ENCODE peak calls at places on chromosomes 13 and 19, in six cellular contexts. O is fibroblast of lung, T is lower leg skin, N is pancreas, E is coronary artery, Z is sigmoid colon. V is an unnamed sample.

GRCh38 chr13:42392180-42392579 is 120.2 kb downstream of the AKAP11 start:
- DNase-seq in O (no peak), T (no peak), N (no peak), E (no peak), Z (no peak), V (no peak)

GRCh38 chr19:6766357-6767080 is 716 bp downstream of the SH2D3A start:
- DNase-seq in O (no peak), T (no peak), N (no peak), E (no peak), Z (no peak), V (no peak)

GRCh38 chr13:20182231-20182846 is 10.4 kb downstream of the GJB2 start:
- DNase-seq in O (peak; percentile 83), T (no peak), N (peak; percentile 52), E (peak; percentile 65), Z (no peak), V (peak; percentile 72)

GRCh38 chr13:113862766-113863510 is 938 bp downstream of the GAS6 start:
- DNase-seq in O (no peak), T (no peak), N (peak; percentile 49), E (peak; percentile 77), Z (no peak), V (peak; percentile 32)

GRCh38 chr13:105804561-105805190 is 730.8 kb downstream of the EFNB2 start:
- DNase-seq in O (peak; percentile 77), T (no peak), N (no peak), E (no peak), Z (no peak), V (peak; percentile 83)

GRCh38 chr19:7610491-7611240 is 15.0 kb downstream of the CAMSAP3 start:
- DNase-seq in O (no peak), T (no peak), N (no peak), E (no peak), Z (no peak), V (no peak)

GRCh38 chr13:71979616-71980015 is 112.6 kb upstream of the DACH1 start:
- DNase-seq in O (peak; percentile 16), T (no peak), N (no peak), E (no peak), Z (no peak), V (peak; percentile 5)

GRCh38 chr19:29849234-29849633 is 37.4 kb downstream of the CCNE1 start:
- DNase-seq in O (no peak), T (no peak), N (no peak), E (no peak), Z (peak; percentile 9), V (no peak)

GRCh38 chr19:31548941-31549340 is 199.7 kb upstream of the TSHZ3 start:
- DNase-seq in O (peak; percentile 54), T (no peak), N (peak; percentile 19), E (no peak), Z (peak; percentile 27), V (peak; percentile 19)

GRCh38 chr13:79528356-79528755 is 47.4 kb downstream of the NDFIP2 start:
- DNase-seq in O (no peak), T (no peak), N (no peak), E (no peak), Z (no peak), V (no peak)

GRCh38 chr19:12495002-12495802 is 10.6 kb upstream of the ZNF709 start:
- DNase-seq in O (peak; percentile 75), T (peak; percentile 95), N (peak; percentile 96), E (peak; percentile 97), Z (peak; percentile 97), V (peak; percentile 78)
- TF ChIP-seq CTCF in O (no peak), T (no peak), N (no peak), E (no peak), Z (no peak), V (peak; percentile 37)

DNA sequence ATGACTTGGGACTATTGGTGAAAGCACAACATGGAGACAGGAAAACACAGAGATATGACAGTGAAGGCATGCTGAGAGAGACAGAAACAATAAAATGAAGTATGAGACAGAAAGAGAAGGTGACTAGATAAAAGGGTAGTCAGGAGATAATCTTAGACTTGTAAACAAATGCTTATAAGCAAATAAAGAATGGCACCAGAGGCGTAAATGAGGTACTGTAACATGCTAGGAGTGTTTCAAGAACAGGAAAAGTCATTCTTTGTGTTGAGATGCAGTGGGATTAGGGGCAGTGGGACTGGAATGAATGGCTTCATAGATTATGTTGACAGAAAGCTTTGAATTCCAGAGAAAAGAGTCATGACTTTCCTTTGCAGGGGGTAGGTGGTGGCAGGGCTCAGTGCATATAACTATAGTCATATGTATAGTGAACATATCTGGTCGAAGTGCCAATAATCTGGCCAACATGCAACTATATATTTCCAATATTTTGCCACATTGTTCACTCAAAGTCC is 393.1 kb downstream of the ITGBL1 start:
- DNase-seq in O (no peak), T (no peak), N (no peak), E (no peak), Z (no peak), V (peak; percentile 16)
- H3K4me3 ChIP-seq in O (no peak overlapping the region), T (no peak overlapping the region), N (no peak overlapping the region), E (no peak overlapping the region), Z (no peak overlapping the region), V (no peak overlapping the region)

DNA sequence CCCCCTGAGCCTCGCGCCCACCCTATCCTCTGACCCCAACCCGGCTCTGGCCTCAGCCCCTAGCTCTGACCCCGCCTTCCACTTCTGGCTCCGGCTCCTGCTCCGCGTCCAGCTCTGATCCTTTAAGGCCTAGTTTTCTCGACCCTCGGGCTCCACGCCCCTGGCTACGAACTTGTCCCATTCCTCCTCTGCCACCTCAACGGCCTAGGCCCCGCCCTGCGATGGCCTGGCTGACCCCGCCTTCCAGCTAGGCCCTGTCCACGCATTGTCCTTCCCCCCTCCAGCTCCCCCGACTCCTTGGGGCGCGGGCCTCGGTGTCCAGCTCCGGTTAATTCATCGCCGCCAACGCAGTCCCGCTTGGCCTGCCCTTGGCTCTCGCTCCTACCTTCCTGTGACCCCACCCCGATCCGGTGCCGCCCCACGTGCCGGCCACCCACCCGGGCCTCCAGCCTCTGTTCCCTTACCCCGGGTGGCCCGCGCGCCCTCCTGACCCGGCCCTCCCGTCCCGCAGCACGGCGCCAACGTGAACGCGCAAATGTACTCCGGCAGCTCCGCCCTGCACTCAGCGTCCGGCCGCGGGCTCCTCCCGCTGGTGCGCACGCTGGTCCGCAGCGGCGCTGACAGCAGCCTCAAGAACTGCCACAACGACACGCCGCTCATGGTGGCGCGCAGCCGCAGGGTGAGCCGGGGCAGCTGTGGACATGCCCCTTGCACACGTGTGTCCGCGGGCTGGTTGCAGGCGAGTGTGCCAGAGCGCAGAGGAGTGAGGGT is 9.4 kb downstream of the BCL3 start:
- DNase-seq in O (peak; percentile 76), T (no peak), N (peak; percentile 72), E (peak; percentile 88), Z (peak; percentile 90), V (peak; percentile 66)
- TF ChIP-seq CTCF in O (no peak), T (no peak), N (no peak), E (no peak), Z (no peak), V (peak; percentile 21)

DNA sequence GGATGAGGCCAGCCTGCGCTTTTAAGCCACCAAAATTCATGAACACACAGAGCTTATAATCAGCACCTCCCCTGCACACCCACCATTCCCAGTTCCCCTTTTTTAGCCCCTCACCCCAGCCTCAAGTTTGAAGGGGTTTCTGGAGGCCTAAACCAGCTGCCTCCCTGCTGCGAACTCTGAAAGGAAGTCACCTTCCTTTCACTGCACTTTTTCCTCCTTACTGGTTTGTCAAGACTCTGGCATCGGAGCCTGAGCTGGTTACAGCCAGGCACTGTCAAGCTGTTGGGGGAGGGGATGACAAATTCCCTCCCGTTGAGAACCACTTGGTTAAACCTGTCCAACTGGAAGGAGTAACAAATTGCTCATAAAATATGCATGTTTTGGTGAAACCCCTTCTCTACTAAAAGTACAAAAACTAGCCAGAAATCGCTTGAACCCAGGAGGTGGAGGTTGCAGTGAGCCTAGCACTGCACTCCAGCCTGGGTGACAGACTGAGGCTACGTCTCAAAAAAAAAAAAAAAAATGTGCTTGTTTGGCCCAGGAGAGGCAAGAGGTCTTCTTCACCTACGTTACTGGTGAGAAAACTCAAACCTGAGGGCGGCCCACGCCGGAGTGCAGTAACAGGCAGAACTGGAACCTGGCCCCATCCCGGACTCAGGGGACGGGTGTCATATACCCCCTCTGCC is 671 bp upstream of the ADAT3 start:
- DNase-seq in O (no peak), T (peak; percentile 80), N (peak; percentile 73), E (no peak), Z (no peak), V (no peak)
- H3K4me3 ChIP-seq in O (peak overlapping the region; percentile 17), T (no peak overlapping the region), N (peak overlapping the region; percentile 59), E (peak overlapping the region; percentile 90), Z (no peak overlapping the region), V (peak overlapping the region; percentile 12)

DNA sequence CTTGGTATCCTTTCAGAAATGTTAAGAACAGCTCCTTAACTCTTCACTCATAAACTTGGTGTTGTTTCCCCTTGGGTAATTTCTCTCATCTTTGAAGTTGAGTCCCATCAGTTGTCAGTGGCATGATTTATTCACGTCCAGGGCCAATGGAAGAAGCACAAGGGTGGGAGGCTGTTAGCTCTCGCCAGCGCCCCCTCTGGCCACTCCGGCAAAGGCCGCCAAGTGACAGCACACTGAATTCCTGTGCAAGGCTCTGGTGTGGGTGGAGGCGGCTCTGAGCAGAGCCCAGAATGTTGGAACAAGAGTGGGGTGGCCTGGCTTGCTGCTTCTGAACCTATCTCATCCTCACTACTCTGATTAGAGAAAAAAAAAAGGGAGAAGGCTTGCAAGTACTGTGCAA is 13.1 kb upstream of the MEDAG start:
- DNase-seq in O (peak; percentile 45), T (peak; percentile 65), N (no peak), E (peak; percentile 76), Z (no peak), V (no peak)
- TF ChIP-seq CTCF in O (peak; percentile 48), T (no peak), N (no peak), E (no peak), Z (no peak), V (peak; percentile 63)

DNA sequence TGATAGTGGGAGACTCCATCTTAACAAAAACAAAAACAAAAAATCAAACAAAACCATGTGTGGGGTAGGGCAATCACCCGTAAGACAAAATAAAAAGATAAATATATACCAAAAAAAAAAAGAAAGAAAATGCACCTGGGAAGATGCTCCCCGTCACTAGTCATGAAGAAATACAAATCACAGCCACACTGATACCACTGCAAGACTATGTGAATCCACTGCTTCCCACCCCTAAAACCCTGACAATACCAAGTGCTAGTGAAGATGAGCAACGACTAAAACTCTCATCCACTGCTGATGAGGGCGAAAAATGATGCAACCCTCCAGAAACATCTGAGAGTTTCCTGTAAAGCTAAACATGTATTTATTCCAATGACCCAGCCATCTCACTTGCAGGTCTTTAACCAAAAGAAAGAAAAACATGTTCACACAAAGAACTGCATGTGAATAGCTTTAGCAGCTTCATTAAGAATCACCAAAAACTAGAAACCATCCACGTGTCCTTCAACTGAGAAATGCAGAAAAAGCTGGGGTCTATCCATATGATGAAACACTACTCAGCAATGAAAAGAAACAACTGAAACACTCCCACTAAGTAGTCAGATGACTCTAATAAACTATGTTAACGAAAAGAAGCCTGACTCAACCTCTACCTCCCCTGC is 31.7 kb downstream of the BRD4 start:
- DNase-seq in O (peak; percentile 89), T (no peak), N (no peak), E (no peak), Z (no peak), V (peak; percentile 80)
- H3K4me3 ChIP-seq in O (no peak overlapping the region), T (no peak overlapping the region), N (no peak overlapping the region), E (no peak overlapping the region), Z (no peak overlapping the region), V (no peak overlapping the region)

DNA sequence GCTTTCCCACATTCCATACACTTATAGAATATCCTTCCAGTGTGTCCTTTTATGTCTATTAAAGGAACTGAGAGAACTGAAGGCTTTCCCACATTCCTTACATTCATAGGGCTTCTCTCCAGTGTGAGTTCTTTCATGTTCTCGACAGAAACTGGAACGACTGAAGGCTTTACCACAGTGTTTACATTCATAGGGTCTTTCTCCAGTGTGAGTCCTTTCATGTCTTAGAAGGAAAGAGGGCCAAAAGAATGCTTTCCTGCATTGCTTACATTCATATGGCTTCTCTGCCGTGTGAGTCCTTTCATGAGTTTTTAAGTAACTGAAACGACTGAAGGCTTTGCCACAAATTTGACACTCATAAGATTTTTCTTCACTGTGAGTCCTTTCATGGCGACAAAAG is 22.3 kb downstream of the ZNF44 start:
- DNase-seq in O (no peak), T (no peak), N (no peak), E (no peak), Z (no peak), V (no peak)
- TF ChIP-seq CTCF in O (no peak), T (no peak), N (no peak), E (no peak), Z (no peak), V (no peak)

V was measured in astrocyte of the spinal cord.